ENCODE peak calls at places on chromosome 11, in ten cellular contexts. U is HTR-8/SVneo; C is NB4; H is skeletal muscle cell; X is activated CD8-positive, alpha-beta memory T cell treated with anti-CD3 and anti-CD28 coated beads for 1 hour; L is mammary epithelial cell; P is T-helper 1 cell; E is thoracic aorta; A is cardiac fibroblast; Q is midbrain. K is an unnamed sample.

GRCh38 chr11:76236092-76237026 is 30.1 kb upstream of the WNT11 start:
- DNase-seq in L (peak; percentile 66), A (peak; percentile 57), E (peak; percentile 28), H (no peak), X (no peak), C (peak; percentile 82), Q (peak; percentile 71), P (peak; percentile 25), U (peak; percentile 74), K (no peak)

GRCh38 chr11:133038850-133039249 is 493.5 kb downstream of the OPCML start:
- DNase-seq in L (no peak), U (no peak), H (no peak), E (no peak), X (no peak), C (no peak), A (no peak), P (no peak), Q (no peak), K (no peak)

GRCh38 chr11:119773016-119773415 is 44.0 kb upstream of the NECTIN1 start:
- DNase-seq in L (no peak), P (no peak), Q (peak; percentile 65), C (no peak), E (no peak), U (no peak), A (no peak), X (no peak), H (no peak), K (no peak)

GRCh38 chr11:12746593-12747097 is 72.4 kb downstream of the TEAD1 start:
- DNase-seq in E (no peak), A (peak; percentile 88), U (peak; percentile 91), C (peak; percentile 7), X (no peak), L (peak; percentile 80), H (peak; percentile 86), P (no peak), Q (no peak), K (peak; percentile 70)

GRCh38 chr11:5689551-5689983 is at the start of gene TRIM22:
- DNase-seq in C (peak; percentile 86), E (no peak), Q (peak; percentile 56), H (peak; percentile 54), P (peak; percentile 29), X (no peak), U (no peak), L (peak; percentile 75), A (peak; percentile 84), K (peak; percentile 72)

GRCh38 chr11:30346068-30346688 is 23.3 kb downstream of the ARL14EP start:
- DNase-seq in U (peak; percentile 22), P (no peak), L (peak; percentile 25), X (no peak), E (no peak), C (peak; percentile 65), H (peak; percentile 18), A (peak; percentile 74), Q (peak; percentile 49), K (no peak)

GRCh38 chr11:1260023-1260501 is 37.2 kb downstream of the MUC5B start:
- DNase-seq in C (peak; percentile 31), X (no peak), Q (no peak), P (peak; percentile 40), H (no peak), L (no peak), U (no peak), A (peak; percentile 18), E (no peak), K (no peak)

GRCh38 chr11:61666684-61667297 is 13.4 kb upstream of the DAGLA start:
- DNase-seq in A (no peak), L (no peak), E (no peak), P (no peak), C (no peak), Q (no peak), X (no peak), U (no peak), H (no peak), K (no peak)

GRCh38 chr11:85752890-85753581 is 57.9 kb downstream of the SYTL2 start:
- DNase-seq in H (no peak), E (no peak), P (peak; percentile 84), C (peak; percentile 59), A (no peak), X (peak; percentile 83), U (no peak), Q (no peak), L (no peak), K (no peak)

K was measured in sciatic nerve.